ENCODE peak calls at places on chromosome 19, in six cellular contexts. P is HCT116, E is K562, R is GM12878, Q is HepG2, H is H1. U is an unnamed sample.

GRCh38 chr19:31262673-31263308 is 86.4 kb downstream of the TSHZ3 start:
- DNase-seq in P (no peak), E (no peak), R (no peak), Q (no peak), H (no peak), U (no peak)

GRCh38 chr19:46704379-46705076 is 12.4 kb downstream of the PRKD2 start:
- DNase-seq in P (no peak), E (peak), R (no peak), Q (peak), H (peak), U (no peak)

GRCh38 chr19:17981611-17982010 is 14.7 kb downstream of the KCNN1 start:
- DNase-seq in P (no peak), E (no peak), R (no peak), Q (no peak), H (no peak), U (no peak)

GRCh38 chr19:4183967-4184717 is 1.7 kb downstream of the ANKRD24 start:
- DNase-seq in P (no peak), E (no peak), R (no peak), Q (no peak), H (no peak), U (no peak)

GRCh38 chr19:51652266-51652665 is 5.6 kb upstream of the SIGLEC14 start:
- DNase-seq in P (no peak), E (no peak), R (no peak), Q (no peak), H (no peak), U (no peak)

GRCh38 chr19:7657047-7657779 is 11.6 kb upstream of the RETN start:
- DNase-seq in P (no peak), E (no peak), R (no peak), Q (no peak), H (no peak), U (no peak)

GRCh38 chr19:3440082-3440481 is 40.2 kb downstream of the SMIM24 start:
- DNase-seq in P (no peak), E (peak), R (no peak), Q (peak), H (peak), U (peak)

GRCh38 chr19:3061214-3062161 is 807 bp downstream of the TLE5 start:
- DNase-seq in P (no peak), E (peak), R (no peak), Q (no peak), H (no peak), U (no peak)

GRCh38 chr19:47723573-47723923 is 10.3 kb downstream of the EHD2 start:
- DNase-seq in P (no peak), E (peak), R (no peak), Q (peak), H (no peak), U (no peak)

GRCh38 chr19:16268676-16269319 is 55.8 kb upstream of the KLF2 start:
- DNase-seq in P (no peak), E (no peak), R (no peak), Q (no peak), H (no peak), U (no peak)

GRCh38 chr19:15231256-15231655 is 992 bp downstream of the EPHX3 start:
- DNase-seq in P (no peak), E (no peak), R (no peak), Q (no peak), H (no peak), U (no peak)

GRCh38 chr19:54475706-54476105 is 2.6 kb upstream of the CDC42EP5 start:
- DNase-seq in P (no peak), E (no peak), R (no peak), Q (no peak), H (no peak), U (no peak)

GRCh38 chr19:30870861-30871260 is 478.4 kb downstream of the TSHZ3 start:
- DNase-seq in P (no peak), E (peak), R (no peak), Q (no peak), H (no peak), U (no peak)

GRCh38 chr19:40445945-40446784 is 2.0 kb upstream of the SERTAD3 start:
- DNase-seq in P (no peak), E (peak), R (no peak), Q (no peak), H (peak), U (no peak)

GRCh38 chr19:37763488-37763887 is 15.9 kb downstream of the ZNF573 start:
- DNase-seq in P (no peak), E (no peak), R (no peak), Q (no peak), H (no peak), U (no peak)

GRCh38 chr19:47381653-47382279 is 32.7 kb downstream of the DHX34 start:
- DNase-seq in P (no peak), E (no peak), R (no peak), Q (no peak), H (no peak), U (no peak)

GRCh38 chr19:38280030-38280921 is 15.9 kb downstream of the SPINT2 start:
- DNase-seq in P (no peak), E (no peak), R (no peak), Q (no peak), H (no peak), U (no peak)

GRCh38 chr19:3593156-3593555 is 7.9 kb downstream of the GIPC3 start:
- DNase-seq in P (no peak), E (no peak), R (no peak), Q (no peak), H (peak), U (no peak)

GRCh38 chr19:27851002-27851481 is 1361.9 kb downstream of the UQCRFS1 start:
- DNase-seq in P (no peak), E (no peak), R (no peak), Q (no peak), H (no peak), U (no peak)

GRCh38 chr19:50432658-50433057 is at the start of gene MYBPC2:
- DNase-seq in P (no peak), E (peak), R (no peak), Q (no peak), H (no peak), U (no peak)

GRCh38 chr19:51194527-51195315 is 30.2 kb upstream of the CD33 start:
- DNase-seq in P (no peak), E (peak), R (peak), Q (no peak), H (no peak), U (no peak)

GRCh38 chr19:39969266-39969665 is 1.7 kb upstream of the PSMC4 start:
- DNase-seq in P (no peak), E (peak), R (no peak), Q (peak), H (no peak), U (no peak)

GRCh38 chr19:18446811-18447359 is 9.0 kb upstream of the ISYNA1 start:
- DNase-seq in P (no peak), E (no peak), R (no peak), Q (no peak), H (no peak), U (no peak)

GRCh38 chr19:48113190-48113917 is 2.7 kb upstream of the PLA2G4C start:
- DNase-seq in P (no peak), E (no peak), R (no peak), Q (no peak), H (no peak), U (no peak)

GRCh38 chr19:18588611-18589379 is at the start of gene REX1BD:
- DNase-seq in P (no peak), E (peak), R (peak), Q (peak), H (peak), U (peak)

GRCh38 chr19:19232231-19232630 is 20.5 kb downstream of the NCAN start:
- DNase-seq in P (no peak), E (no peak), R (no peak), Q (no peak), H (no peak), U (no peak)

DNA sequence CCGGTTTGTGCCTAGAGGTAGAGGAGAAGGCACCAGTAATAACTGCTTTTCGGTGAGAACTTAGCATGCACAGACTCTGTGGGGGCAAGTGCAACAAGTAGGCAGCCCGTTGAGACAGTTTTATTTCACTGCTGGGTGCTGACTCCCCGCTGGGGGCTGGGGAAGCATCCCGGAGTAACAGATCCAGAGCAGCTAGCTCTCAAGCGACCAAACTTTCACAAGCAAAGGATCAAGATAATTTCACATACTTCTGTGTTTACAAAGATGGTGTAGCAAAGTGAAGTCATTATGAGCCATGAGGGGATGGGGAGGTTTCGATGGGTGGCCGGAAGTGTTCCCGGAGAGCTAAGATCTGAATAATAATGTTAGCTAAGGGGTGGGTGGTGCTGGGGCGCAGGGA is 2.8 kb downstream of the NACC1 start:
- DNase-seq in P (no peak), E (no peak), R (no peak), Q (no peak), H (no peak), U (no peak)
- TF ChIP-seq ZNF274 in P (no peak), E (no peak), R (no peak), Q (no peak), H (no peak), U (no peak)

GRCh38 chr19:1118999-1119398 is 15.2 kb downstream of the GPX4 start:
- DNase-seq in P (no peak), E (no peak), R (no peak), Q (no peak), H (no peak), U (no peak)
- H3K9ac ChIP-seq in P (no peak), E (no peak), R (no peak), Q (no peak), H (no peak), U (no peak)

DNA sequence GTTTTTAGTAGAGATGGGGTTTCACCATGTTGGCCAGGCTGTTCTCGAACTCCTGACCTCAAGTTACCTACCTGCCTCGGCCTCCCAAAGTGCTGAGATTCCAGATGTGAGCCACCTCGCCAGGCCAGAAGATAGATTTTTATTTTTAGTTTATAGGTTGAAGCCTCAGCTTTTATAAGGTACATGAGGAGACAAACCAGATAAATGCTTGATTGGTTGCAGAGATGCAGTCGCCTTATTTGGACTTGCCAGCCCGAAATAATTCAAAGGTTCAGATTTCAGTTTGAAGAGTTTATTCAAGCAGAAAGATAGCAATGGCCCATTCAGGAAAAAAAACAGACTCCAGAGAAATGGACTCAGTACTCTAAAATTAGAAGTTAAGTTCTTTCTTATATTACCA is 3.1 kb downstream of the ZNF69 start:
- DNase-seq in P (no peak), E (no peak), R (no peak), Q (no peak), H (no peak), U (no peak)
- H3K4me3 ChIP-seq in P (no peak), E (no peak), R (no peak), Q (no peak), H (no peak), U (no peak)

DNA sequence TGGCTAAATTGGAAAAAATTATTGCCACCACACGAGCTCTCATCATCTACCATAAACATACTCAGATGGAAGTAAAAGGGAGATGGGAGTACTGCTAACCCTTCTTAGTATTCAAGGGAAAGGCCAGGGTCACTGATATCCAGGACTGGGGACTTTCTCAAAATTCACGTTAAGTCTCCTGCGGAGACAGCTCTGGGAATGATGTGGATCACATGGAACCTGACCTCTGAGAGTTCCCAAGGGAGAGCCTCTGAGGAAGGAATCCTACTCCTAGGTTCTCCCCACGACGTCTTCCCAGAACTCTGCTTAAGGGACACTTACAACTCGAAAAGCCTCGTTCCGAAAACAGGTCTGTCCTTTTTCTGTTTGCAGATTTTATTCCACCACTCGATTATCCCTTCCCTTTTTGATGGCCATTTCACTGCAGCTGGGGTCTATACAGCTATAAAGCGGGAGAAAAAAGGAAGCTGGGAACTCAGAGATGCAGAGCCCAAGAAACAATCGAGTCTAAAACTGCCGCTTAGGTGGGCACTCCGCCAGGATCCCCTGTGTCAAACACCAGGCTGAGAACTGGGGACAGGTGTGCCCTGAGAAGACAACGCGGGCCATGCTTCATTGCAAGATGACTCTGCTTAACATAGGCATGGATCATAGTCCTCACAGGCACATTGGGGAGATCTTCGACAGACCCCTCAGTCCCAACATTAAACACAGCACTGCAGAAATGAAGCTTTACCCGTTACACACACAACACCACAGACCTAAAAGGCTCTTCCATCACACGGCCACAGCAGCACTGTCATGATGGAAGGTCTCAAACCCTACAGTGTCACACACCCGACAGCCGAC is 823 bp upstream of the ZNF567 start:
- DNase-seq in P (no peak), E (no peak), R (no peak), Q (no peak), H (peak), U (no peak)
- TF ChIP-seq ZNF274 in P (no peak), E (no peak), R (no peak), Q (no peak), H (no peak), U (no peak)

DNA sequence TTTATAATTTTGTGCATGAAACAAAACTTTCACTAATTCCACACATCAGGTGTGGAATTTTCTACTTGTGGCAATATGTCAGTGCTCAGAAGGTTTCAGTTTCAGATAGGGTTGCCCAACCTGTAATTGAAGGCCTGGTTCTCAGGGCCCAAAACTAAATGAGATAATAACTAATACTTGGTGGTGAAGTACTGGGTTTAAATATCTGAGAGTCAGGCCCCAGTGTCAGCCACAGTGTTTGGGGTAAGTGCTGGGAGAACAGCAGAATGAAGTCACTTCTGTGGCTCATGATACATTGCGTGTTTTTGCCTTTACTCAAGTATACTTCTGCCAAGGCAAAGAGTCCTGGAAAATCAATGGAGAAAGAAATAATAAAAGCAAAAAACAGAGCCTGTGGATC is 5.6 kb downstream of the SAFB start:
- DNase-seq in P (no peak), E (no peak), R (no peak), Q (no peak), H (no peak), U (no peak)
- H3K9ac ChIP-seq in P (no peak), E (no peak), R (no peak), Q (no peak), H (no peak), U (no peak)

U was measured in NT2/D1.